ENCODE peak calls at places on chromosome 11, in six cellular contexts. S is activated effector memory CD4-positive, alpha-beta T cell treated with Interleukin-2 at 50 U/mL for 16 hours; D is transverse colon; X is activated CD4-positive, CD25-positive, alpha-beta regulatory T cell; H is brain microvascular endothelial cell; W is ureter. F is an unnamed sample.

GRCh38 chr11:89220684-89221339 is 43.1 kb downstream of the TYR start:
- DNase-seq in S (no peak), D (no peak), X (no peak), H (no peak), W (no peak), F (no peak)

GRCh38 chr11:124897681-124898680 is at the start of gene ROBO4:
- DNase-seq in S (no peak), D (no peak), X (no peak), H (peak), W (peak), F (peak)

GRCh38 chr11:122101625-122102291 is 14.3 kb downstream of the BLID start:
- DNase-seq in S (no peak), D (peak), X (no peak), H (peak), W (peak), F (peak)

GRCh38 chr11:8532475-8532874 is 61.6 kb downstream of the STK33 start:
- DNase-seq in S (no peak), D (no peak), X (no peak), H (no peak), W (no peak), F (no peak)

GRCh38 chr11:64770120-64770519 is 8.2 kb downstream of the SF1 start:
- DNase-seq in S (no peak), D (no peak), X (no peak), H (no peak), W (no peak), F (no peak)

GRCh38 chr11:68660066-68660810 is 24.1 kb upstream of the GAL start:
- DNase-seq in S (no peak), D (no peak), X (no peak), H (no peak), W (no peak), F (no peak)

GRCh38 chr11:57202282-57202681 is 20.5 kb downstream of the LRRC55 start:
- DNase-seq in S (no peak), D (no peak), X (no peak), H (no peak), W (no peak), F (no peak)

GRCh38 chr11:116732740-116733385 is 39.9 kb downstream of the BUD13 start:
- DNase-seq in S (peak), D (peak), X (peak), H (peak), W (peak), F (no peak)

GRCh38 chr11:77259681-77260080 is 41.8 kb downstream of the GDPD4 start:
- DNase-seq in S (no peak), D (no peak), X (no peak), H (peak), W (no peak), F (no peak)

GRCh38 chr11:123020968-123021367 is 39.3 kb upstream of the BSX start:
- DNase-seq in S (no peak), D (peak), X (no peak), H (peak), W (no peak), F (no peak)

GRCh38 chr11:103920449-103920848 is 116.0 kb upstream of the DDI1 start:
- DNase-seq in S (no peak), D (no peak), X (no peak), H (no peak), W (no peak), F (no peak)

GRCh38 chr11:63769044-63769718 is 606 bp upstream of the ZFTA start:
- DNase-seq in S (peak), D (peak), X (no peak), H (no peak), W (no peak), F (no peak)

GRCh38 chr11:59141673-59142460 is 789 bp upstream of the FAM111A start:
- DNase-seq in S (no peak), D (no peak), X (no peak), H (no peak), W (no peak), F (no peak)

GRCh38 chr11:77142091-77142975 is 14.3 kb downstream of the MYO7A start:
- DNase-seq in S (no peak), D (no peak), X (no peak), H (no peak), W (no peak), F (no peak)

GRCh38 chr11:126585388-126586302 is 230.2 kb downstream of the ST3GAL4 start:
- DNase-seq in S (no peak), D (peak), X (no peak), H (peak), W (peak), F (peak)

GRCh38 chr11:14645247-14645912 is 1.8 kb downstream of the PDE3B start:
- DNase-seq in S (no peak), D (no peak), X (no peak), H (peak), W (no peak), F (no peak)

GRCh38 chr11:67240575-67241389 is 25.5 kb upstream of the GRK2 start:
- DNase-seq in S (peak), D (peak), X (peak), H (peak), W (peak), F (peak)

GRCh38 chr11:3906166-3906565 is 50.7 kb downstream of the STIM1 start:
- DNase-seq in S (no peak), D (no peak), X (no peak), H (no peak), W (no peak), F (no peak)

GRCh38 chr11:26507229-26507628 is 64.8 kb downstream of the MUC15 start:
- DNase-seq in S (no peak), D (no peak), X (no peak), H (no peak), W (no peak), F (no peak)

GRCh38 chr11:1450344-1450875 is 36.2 kb downstream of the MOB2 start:
- DNase-seq in S (no peak), D (no peak), X (no peak), H (no peak), W (no peak), F (no peak)

GRCh38 chr11:1044160-1044559 is 7.6 kb upstream of the MUC6 start:
- DNase-seq in S (no peak), D (no peak), X (no peak), H (no peak), W (no peak), F (no peak)

GRCh38 chr11:119635776-119636175 is 93.2 kb downstream of the NECTIN1 start:
- DNase-seq in S (no peak), D (no peak), X (no peak), H (no peak), W (no peak), F (no peak)

GRCh38 chr11:98398508-98398907 is 622.2 kb upstream of the CNTN5 start:
- DNase-seq in S (no peak), D (no peak), X (no peak), H (no peak), W (no peak), F (no peak)

GRCh38 chr11:63986156-63986931 is at the start of gene OTUB1:
- DNase-seq in S (peak), D (peak), X (peak), H (peak), W (peak), F (peak)

GRCh38 chr11:32847511-32847910 is 17.8 kb downstream of the PRRG4 start:
- DNase-seq in S (no peak), D (no peak), X (no peak), H (no peak), W (no peak), F (no peak)

GRCh38 chr11:20934521-20934920 is 265.1 kb downstream of the NELL1 start:
- DNase-seq in S (no peak), D (no peak), X (no peak), H (no peak), W (no peak), F (no peak)

GRCh38 chr11:66546368-66546965 is at the start of gene ACTN3:
- DNase-seq in S (no peak), D (peak), X (no peak), H (no peak), W (no peak), F (no peak)

GRCh38 chr11:134558916-134559616 is 147.0 kb upstream of the B3GAT1 start:
- DNase-seq in S (no peak), D (no peak), X (no peak), H (no peak), W (no peak), F (no peak)

GRCh38 chr11:2186669-2187266 is 15.2 kb upstream of the TH start:
- DNase-seq in S (peak), D (peak), X (no peak), H (peak), W (no peak), F (no peak)

GRCh38 chr11:45320366-45320765 is 34.2 kb upstream of the SYT13 start:
- DNase-seq in S (no peak), D (no peak), X (no peak), H (no peak), W (no peak), F (no peak)

GRCh38 chr11:18485905-18486528 is 30.4 kb downstream of the LDHAL6A start:
- DNase-seq in S (no peak), D (no peak), X (no peak), H (no peak), W (no peak), F (no peak)